ENCODE peak calls at places on chromosomes 11 and 22, in four cellular contexts. O, L, Y and V are unnamed samples.
A peak's percentile ranks its signal among the peaks of the same experiment; 100 is the strongest.

GRCh38 chr11:111945198-111945597 is 8.1 kb downstream of the DIXDC1 start:
- DNase-seq in Y (no peak), L (no peak), O (no peak), V (no peak)

GRCh38 chr11:34363363-34364084 is 5.7 kb upstream of the ABTB2 start:
- DNase-seq in L (peak; percentile 21), O (no peak), Y (no peak), V (no peak)

GRCh38 chr11:66314561-66315497 is 2.0 kb downstream of the CD248 start:
- DNase-seq in O (no peak), L (no peak), Y (no peak), V (no peak)

GRCh38 chr11:119236490-119236889 is 30.4 kb downstream of the CBL start:
- DNase-seq in Y (no peak), O (peak; percentile 58), L (no peak), V (no peak)

GRCh38 chr22:23269441-23270211 is 89.3 kb downstream of the BCR start:
- DNase-seq in L (no peak), O (no peak), Y (no peak), V (no peak)

GRCh38 chr11:98455500-98456186 is 565.1 kb upstream of the CNTN5 start:
- DNase-seq in L (peak; percentile 15), Y (no peak), O (no peak), V (no peak)

GRCh38 chr11:11416917-11417316 is 63.9 kb upstream of the CSNK2A3 start:
- DNase-seq in O (peak; percentile 57), Y (no peak), L (peak; percentile 92), V (peak; percentile 24)

GRCh38 chr11:130139401-130139800 is 20.2 kb upstream of the ST14 start:
- DNase-seq in O (no peak), Y (no peak), L (no peak), V (no peak)

DNA sequence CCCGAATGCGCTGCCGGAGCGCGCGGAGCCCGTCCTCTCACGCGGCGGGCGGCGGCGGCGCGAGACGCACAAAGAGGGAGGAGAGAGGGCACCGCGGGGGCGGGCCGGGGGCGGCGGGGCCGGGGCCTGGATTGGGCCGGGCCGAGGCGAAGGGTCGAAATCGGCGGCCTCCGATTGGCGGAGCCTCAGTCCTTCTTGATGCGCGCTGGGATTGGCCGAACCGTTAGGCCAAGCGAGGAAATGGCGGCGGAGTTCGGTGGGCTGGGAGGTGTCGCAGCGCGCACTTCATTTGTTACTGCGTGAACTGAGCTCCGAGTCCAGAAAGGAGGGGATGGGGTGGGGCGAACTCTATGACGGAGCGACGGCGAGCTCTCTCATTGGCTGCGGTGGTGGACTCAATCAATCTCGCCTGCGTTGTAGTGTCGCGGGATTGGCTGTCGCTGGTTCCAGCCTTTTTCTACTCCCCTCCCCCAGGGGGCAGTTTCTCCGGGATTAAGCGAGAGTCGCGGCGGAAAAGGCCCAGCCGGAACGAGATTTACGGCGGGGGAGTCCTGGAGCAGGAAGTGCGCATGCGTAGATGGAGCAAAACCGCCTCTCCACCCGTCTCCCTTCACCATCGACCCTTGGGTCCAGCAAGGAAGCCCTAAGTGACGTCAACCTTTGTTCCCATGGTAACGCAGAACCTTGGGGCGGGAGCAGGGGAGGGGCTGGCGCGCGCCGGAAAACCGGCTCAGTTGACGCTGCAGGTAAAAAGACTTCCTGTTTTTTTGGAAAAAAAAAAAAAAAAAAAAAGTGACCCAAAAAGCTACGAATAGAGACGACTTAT is at the start of gene SF1:
- DNase-seq in O (peak; percentile 100), L (peak; percentile 100), Y (peak; percentile 92), V (peak; percentile 100)
- TF ChIP-seq CTCF in O (no peak), L (no peak), Y (no peak), V (no peak)

GRCh38 chr22:16783930-16784354 is 41.3 kb downstream of the XKR3 start:
- DNase-seq in Y (no peak), O (no peak), L (peak; percentile 18), V (no peak)
- TF ChIP-seq CTCF in Y (no peak), O (peak; percentile 15), L (peak; percentile 43), V (no peak)

GRCh38 chr11:122082203-122082602 is 33.8 kb downstream of the BLID start:
- DNase-seq in Y (no peak), O (no peak), L (no peak), V (no peak)

GRCh38 chr11:122085264-122085663 is 30.8 kb downstream of the BLID start:
- DNase-seq in L (no peak), O (peak; percentile 97), Y (no peak), V (peak; percentile 90)

GRCh38 chr11:122077459-122077858 is 38.6 kb downstream of the BLID start:
- DNase-seq in Y (no peak), L (no peak), O (no peak), V (no peak)

GRCh38 chr11:122076721-122077120 is 39.3 kb downstream of the BLID start:
- DNase-seq in Y (no peak), O (no peak), L (no peak), V (no peak)

DNA sequence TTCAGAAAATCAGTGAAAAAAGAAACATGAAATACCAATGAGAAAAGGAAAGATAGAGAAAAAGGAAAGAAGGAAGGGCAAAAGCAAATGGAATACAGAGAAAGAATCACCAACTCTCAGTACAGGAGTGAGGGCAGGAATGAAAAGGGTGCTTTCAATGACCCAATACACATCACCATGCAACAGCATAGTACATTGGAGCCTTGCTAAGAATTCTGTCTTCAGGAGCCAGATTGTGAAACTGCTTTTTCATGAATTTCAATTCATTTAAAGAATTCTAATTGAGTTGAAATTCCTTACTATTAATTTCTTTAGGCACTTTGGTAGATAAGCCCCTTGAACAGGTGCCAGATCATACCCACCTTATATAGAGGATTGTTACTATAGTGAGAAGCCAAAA is 34.9 kb downstream of the BLID start:
- DNase-seq in O (no peak), L (no peak), Y (no peak), V (no peak)
- TF ChIP-seq CTCF in O (no peak), L (no peak), Y (no peak), V (no peak)

DNA sequence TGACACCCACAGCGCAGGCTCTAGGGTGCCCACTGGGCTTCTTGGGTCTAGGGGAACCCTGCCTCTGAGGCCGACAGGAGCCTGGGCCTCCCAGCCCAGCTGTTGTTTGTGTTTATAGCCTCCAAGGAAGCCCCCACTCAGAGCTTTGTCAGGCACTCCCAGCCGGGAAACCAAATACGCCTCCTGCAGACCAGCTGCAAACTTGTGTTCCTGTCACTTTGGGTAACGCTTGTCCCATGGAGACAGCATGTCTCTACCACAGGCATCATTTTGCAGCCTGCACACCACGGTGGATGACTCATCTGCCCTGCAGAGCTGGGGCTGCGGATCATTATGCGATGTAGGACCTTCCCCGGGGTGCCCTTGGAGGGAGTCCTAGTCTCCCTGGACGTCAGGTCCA is 40.6 kb upstream of the CRYBB3 start:
- DNase-seq in O (no peak), Y (no peak), L (peak; percentile 28), V (no peak)
- TF ChIP-seq CTCF in O (no peak), Y (no peak), L (no peak), V (no peak)

GRCh38 chr11:93613432-93613831 is 48.0 kb upstream of the CEP295 start:
- DNase-seq in L (no peak), O (no peak), Y (no peak), V (no peak)

GRCh38 chr11:93608280-93608862 is 53.1 kb upstream of the CEP295 start:
- DNase-seq in O (no peak), L (no peak), Y (no peak), V (no peak)

GRCh38 chr11:93611836-93612677 is 49.4 kb upstream of the CEP295 start:
- DNase-seq in L (no peak), O (no peak), Y (no peak), V (no peak)

DNA sequence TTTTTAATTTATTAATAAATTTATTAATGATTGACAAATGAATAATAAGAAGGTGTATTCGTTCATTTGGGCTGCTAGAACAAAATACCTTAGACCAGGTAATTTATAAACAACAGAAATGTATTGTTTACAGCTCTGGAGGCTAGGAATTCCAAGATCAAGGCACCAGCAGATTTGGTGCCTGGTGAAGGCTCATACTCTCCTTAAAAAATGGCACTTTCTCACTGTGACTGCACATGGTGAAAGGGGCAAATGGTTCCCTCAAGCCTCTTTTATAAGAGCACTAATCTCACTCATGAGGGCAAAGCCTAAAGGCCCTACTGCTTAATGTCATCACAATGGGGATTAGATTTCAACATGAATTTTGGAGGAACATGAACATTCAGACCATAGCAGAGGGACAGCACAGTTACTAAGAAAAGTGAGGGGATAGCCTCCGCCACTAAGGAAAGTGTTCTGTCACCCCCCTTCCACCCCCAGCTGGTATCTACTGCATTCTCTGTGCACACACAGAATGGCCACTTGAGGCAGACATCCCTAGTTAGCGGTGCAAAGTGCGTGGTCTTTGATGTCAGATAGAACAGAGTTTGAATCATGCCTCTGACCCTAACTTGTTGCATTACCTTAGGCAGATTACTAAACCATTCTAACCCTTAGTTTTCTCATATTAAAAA is 47.2 kb upstream of the CEP295 start:
- DNase-seq in Y (no peak), O (no peak), L (peak; percentile 55), V (no peak)
- TF ChIP-seq CTCF in Y (no peak), O (peak; percentile 7), L (peak; percentile 34), V (peak; percentile 20)

DNA sequence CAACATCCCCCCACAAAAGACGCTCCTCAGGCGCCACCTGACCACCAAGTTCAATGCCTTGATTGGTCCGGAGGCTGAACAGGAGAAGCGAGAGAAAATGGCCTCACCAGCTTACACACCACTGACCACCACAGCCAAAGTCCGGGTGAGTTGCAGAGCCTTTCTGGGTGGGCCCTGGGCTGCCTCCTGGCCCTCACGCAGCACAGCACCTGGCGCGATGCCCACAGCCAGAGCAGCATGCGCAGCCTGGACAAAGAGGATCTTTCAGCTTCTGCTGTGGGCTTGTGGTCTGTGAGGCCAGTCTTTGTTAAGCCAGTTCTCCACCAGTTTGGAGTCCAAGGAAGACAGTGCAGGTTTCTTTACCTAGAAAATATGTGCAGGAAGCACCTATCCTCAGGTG is 21.6 kb downstream of the CYB5R2 start:
- DNase-seq in Y (no peak), O (no peak), L (no peak), V (no peak)
- TF ChIP-seq CTCF in Y (no peak), O (no peak), L (no peak), V (no peak)

GRCh38 chr22:17157714-17158113 is 1.4 kb downstream of the HDHD5 start:
- DNase-seq in L (no peak), O (no peak), Y (no peak), V (no peak)

GRCh38 chr22:17158176-17158567 is 905 bp downstream of the HDHD5 start:
- DNase-seq in Y (no peak), O (no peak), L (no peak), V (no peak)

GRCh38 chr22:17155941-17156340 is 3.1 kb downstream of the HDHD5 start:
- DNase-seq in L (peak; percentile 37), O (no peak), Y (no peak), V (no peak)

GRCh38 chr22:17159504-17159951 is 451 bp upstream of the HDHD5 start:
- DNase-seq in O (peak; percentile 38), L (peak; percentile 56), Y (peak; percentile 55), V (peak; percentile 12)

GRCh38 chr22:17158568-17159503 is at the start of gene HDHD5:
- DNase-seq in Y (peak; percentile 76), L (peak; percentile 91), O (peak; percentile 86), V (peak; percentile 41)
- TF ChIP-seq CTCF in Y (no peak), L (no peak), O (no peak), V (no peak)

GRCh38 chr11:57460017-57460755 is at the start of gene RTN4RL2:
- DNase-seq in O (peak; percentile 54), L (peak; percentile 82), Y (no peak), V (no peak)
- TF ChIP-seq CTCF in O (no peak), L (peak; percentile 50), Y (no peak), V (no peak)